ENCODE peak calls at places on chromosomes 12 and 14, in five cellular contexts. S is heart right ventricle; G is activated CD8-positive, alpha-beta memory T cell treated with anti-CD3 and anti-CD28 coated beads for 24 hours; I is NCI-H2107; N is fibroblast of the conjunctiva. U is an unnamed sample.

GRCh38 chr12:2346405-2346804 is 293.6 kb downstream of the CACNA1C start:
- DNase-seq in I (no peak), G (no peak), N (no peak), S (no peak), U (no peak)

GRCh38 chr14:24315807-24316596 is 4.7 kb downstream of the LTB4R start:
- DNase-seq in G (no peak), S (peak; percentile 67), I (no peak), N (no peak), U (peak; percentile 47)

GRCh38 chr14:50311337-50311973 is 574 bp downstream of the L2HGDH start:
- DNase-seq in N (no peak), S (no peak), G (no peak), I (no peak), U (no peak)

GRCh38 chr14:75631453-75631831 is 29.2 kb downstream of the ERG28 start:
- DNase-seq in S (no peak), I (no peak), G (no peak), N (no peak), U (no peak)

GRCh38 chr12:20567413-20567812 is 127.7 kb upstream of the SLCO1C1 start:
- DNase-seq in N (no peak), I (no peak), G (no peak), S (no peak), U (no peak)

GRCh38 chr12:51590347-51591019 is 550 bp upstream of the SCN8A start:
- DNase-seq in S (peak; percentile 62), G (peak; percentile 87), I (peak; percentile 64), N (peak; percentile 30), U (peak; percentile 14)

GRCh38 chr14:72532686-72533454 is 361.0 kb downstream of the DPF3 start:
- DNase-seq in N (no peak), S (no peak), G (no peak), I (no peak), U (no peak)

GRCh38 chr12:5163661-5164060 is 120.0 kb downstream of the KCNA5 start:
- DNase-seq in N (no peak), G (no peak), I (no peak), S (no peak), U (no peak)

GRCh38 chr12:1579626-1580025 is 14.8 kb downstream of the FBXL14 start:
- DNase-seq in I (no peak), S (no peak), N (no peak), G (no peak), U (no peak)